ENCODE peak calls at places on chromosomes 13 and 19, in six cellular contexts. I, X, U, B, C and V are unnamed samples.

GRCh38 chr13:107870400-107870799 is 344.9 kb downstream of the LIG4 start:
- DNase-seq in I (no peak), X (no peak), U (no peak), B (no peak), C (no peak), V (no peak)

GRCh38 chr13:48431987-48432615 is 19.2 kb upstream of the LPAR6 start:
- DNase-seq in I (no peak), X (no peak), U (no peak), B (no peak), C (no peak), V (no peak)

GRCh38 chr13:100588350-100589177 is at the start of gene GGACT:
- DNase-seq in I (peak; percentile 78), X (peak; percentile 67), U (peak; percentile 38), B (peak; percentile 66), C (no peak), V (no peak)

GRCh38 chr19:38666662-38667448 is 19.4 kb downstream of the ACTN4 start:
- DNase-seq in I (peak; percentile 96), X (peak; percentile 59), U (peak; percentile 60), B (peak; percentile 65), C (no peak), V (no peak)

GRCh38 chr13:112901951-112902651 is 66.9 kb upstream of the MCF2L start:
- DNase-seq in I (no peak), X (no peak), U (no peak), B (peak; percentile 52), C (no peak), V (no peak)

GRCh38 chr13:44868397-44868796 is 120.9 kb downstream of the NUFIP1 start:
- DNase-seq in I (no peak), X (peak; percentile 1), U (no peak), B (no peak), C (no peak), V (no peak)

GRCh38 chr13:101465877-101466276 is 13.4 kb downstream of the ITGBL1 start:
- DNase-seq in I (no peak), X (no peak), U (no peak), B (no peak), C (no peak), V (no peak)

GRCh38 chr19:4267101-4267900 is 11.8 kb upstream of the SHD start:
- DNase-seq in I (peak; percentile 92), X (peak; percentile 60), U (peak; percentile 34), B (no peak), C (no peak), V (no peak)

GRCh38 chr19:48629599-48630288 is 7.4 kb downstream of the DBP start:
- DNase-seq in I (peak; percentile 97), X (peak; percentile 88), U (no peak), B (no peak), C (no peak), V (no peak)

GRCh38 chr13:105937451-105937850 is 598.0 kb downstream of the EFNB2 start:
- DNase-seq in I (peak; percentile 78), X (no peak), U (no peak), B (no peak), C (no peak), V (no peak)

GRCh38 chr13:31722684-31723083 is 16.6 kb upstream of the RXFP2 start:
- DNase-seq in I (no peak), X (no peak), U (no peak), B (no peak), C (no peak), V (peak; percentile 47)

GRCh38 chr19:51108805-51109146 is 567 bp upstream of the CTU1 start:
- DNase-seq in I (no peak), X (no peak), U (no peak), B (no peak), C (no peak), V (no peak)

GRCh38 chr19:49987159-49987698 is 26.3 kb upstream of the SIGLEC11 start:
- DNase-seq in I (peak; percentile 98), X (peak; percentile 90), U (peak; percentile 84), B (peak; percentile 85), C (peak; percentile 74), V (peak; percentile 67)

GRCh38 chr19:13132471-13133166 is 14.6 kb downstream of the NACC1 start:
- DNase-seq in I (no peak), X (no peak), U (no peak), B (no peak), C (no peak), V (no peak)

GRCh38 chr13:60226507-60226906 is 62.8 kb upstream of the DIAPH3 start:
- DNase-seq in I (peak; percentile 65), X (no peak), U (no peak), B (no peak), C (peak; percentile 8), V (peak; percentile 4)

GRCh38 chr13:91372813-91373420 is 25.4 kb downstream of the MIR17HG start:
- DNase-seq in I (no peak), X (no peak), U (no peak), B (no peak), C (no peak), V (no peak)

GRCh38 chr19:31539386-31539785 is 190.2 kb upstream of the TSHZ3 start:
- DNase-seq in I (no peak), X (no peak), U (no peak), B (no peak), C (no peak), V (no peak)

GRCh38 chr13:65603160-65603559 is 1627.0 kb downstream of the PCDH9 start:
- DNase-seq in I (no peak), X (no peak), U (no peak), B (no peak), C (no peak), V (no peak)

GRCh38 chr13:85729296-85729695 is 69.9 kb downstream of the SLITRK6 start:
- DNase-seq in I (no peak), X (no peak), U (no peak), B (no peak), C (peak; percentile 13), V (no peak)

DNA sequence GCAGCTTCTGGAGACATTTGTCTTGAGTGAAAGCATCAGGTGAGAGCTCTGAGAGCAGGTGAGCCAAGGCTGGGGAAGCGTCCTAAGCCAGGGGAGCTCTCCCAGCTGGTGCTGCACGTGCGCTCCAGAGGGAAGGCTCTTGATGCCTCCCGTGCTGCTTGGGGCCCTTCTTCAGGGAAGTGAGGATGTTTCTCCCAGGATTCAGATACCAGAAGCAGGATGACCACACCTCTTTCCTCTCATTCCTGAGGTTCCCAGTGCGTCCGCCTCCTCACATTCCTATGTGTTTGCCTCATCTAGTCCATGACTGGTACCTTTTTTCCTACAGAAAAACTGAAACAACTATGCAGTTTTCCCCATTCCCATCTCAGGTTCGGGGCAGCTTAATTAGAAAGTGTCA is 231.0 kb upstream of the IRS2 start:
- DNase-seq in I (peak; percentile 96), X (no peak), U (no peak), B (no peak), C (peak; percentile 82), V (peak; percentile 77)
- H3K4me3 ChIP-seq in I (no peak overlapping the region), X (no peak overlapping the region), U (no peak overlapping the region), B (no peak overlapping the region), C (no peak overlapping the region), V (no peak overlapping the region)

GRCh38 chr19:58262922-58263296 is 15.8 kb upstream of the ZNF8 start:
- DNase-seq in I (no peak), X (no peak), U (no peak), B (no peak), C (no peak), V (no peak)
- H3K4me3 ChIP-seq in I (peak overlapping the region; percentile 67), X (no peak overlapping the region), U (no peak overlapping the region), B (peak overlapping the region; percentile 27), C (no peak overlapping the region), V (no peak overlapping the region)

GRCh38 chr19:6272913-6273600 is 6.7 kb downstream of the MLLT1 start:
- DNase-seq in I (no peak), X (no peak), U (no peak), B (no peak), C (no peak), V (no peak)

GRCh38 chr19:6275170-6275744 is 4.5 kb downstream of the MLLT1 start:
- DNase-seq in I (no peak), X (no peak), U (no peak), B (no peak), C (no peak), V (no peak)

GRCh38 chr19:6276447-6276846 is 3.3 kb downstream of the MLLT1 start:
- DNase-seq in I (peak; percentile 57), X (peak; percentile 37), U (peak; percentile 89), B (no peak), C (no peak), V (peak; percentile 62)

GRCh38 chr19:6273701-6274601 is 5.8 kb downstream of the MLLT1 start:
- DNase-seq in I (no peak), X (peak; percentile 87), U (peak; percentile 94), B (peak; percentile 85), C (no peak), V (peak; percentile 81)

GRCh38 chr19:6274756-6275155 is 5.0 kb downstream of the MLLT1 start:
- DNase-seq in I (no peak), X (no peak), U (no peak), B (no peak), C (no peak), V (no peak)
- H3K4me3 ChIP-seq in I (no peak overlapping the region), X (no peak overlapping the region), U (peak overlapping the region; percentile 42), B (peak overlapping the region; percentile 48), C (no peak overlapping the region), V (no peak overlapping the region)

GRCh38 chr19:3057275-3057714 is 5.0 kb downstream of the TLE5 start:
- DNase-seq in I (peak; percentile 51), X (peak; percentile 91), U (peak; percentile 83), B (peak; percentile 95), C (no peak), V (peak; percentile 42)

GRCh38 chr19:3058009-3058820 is 4.1 kb downstream of the TLE5 start:
- DNase-seq in I (no peak), X (no peak), U (no peak), B (no peak), C (no peak), V (no peak)

GRCh38 chr19:3060852-3061182 is 1.5 kb downstream of the TLE5 start:
- DNase-seq in I (no peak), X (no peak), U (no peak), B (no peak), C (no peak), V (no peak)

GRCh38 chr19:3059653-3060052 is 2.6 kb downstream of the TLE5 start:
- DNase-seq in I (no peak), X (no peak), U (no peak), B (no peak), C (no peak), V (no peak)

DNA sequence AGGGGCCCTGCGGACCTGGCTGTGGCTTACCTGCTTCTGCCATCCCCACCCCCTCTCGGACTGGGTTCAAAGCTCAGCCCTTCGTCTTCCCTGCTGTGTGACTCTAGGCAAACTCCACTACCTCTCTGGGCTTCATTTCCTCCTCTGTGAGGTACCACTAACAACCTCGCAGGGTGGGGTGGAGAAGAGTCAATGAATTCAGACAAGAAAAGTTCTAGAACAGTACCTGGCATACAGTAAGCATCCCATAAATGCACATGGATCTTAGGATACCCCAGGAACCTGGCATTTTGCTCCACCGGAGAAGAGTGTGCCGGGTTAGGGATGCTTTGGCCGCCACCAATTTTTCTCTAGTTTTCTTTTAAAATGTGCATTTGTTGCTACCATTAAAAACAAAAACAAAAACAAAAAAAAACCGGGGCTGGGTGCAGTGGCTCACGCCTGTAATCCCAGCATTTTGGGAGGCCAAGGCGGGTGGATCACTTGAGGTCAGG is 3.4 kb downstream of the TLE5 start:
- DNase-seq in I (no peak), X (no peak), U (no peak), B (no peak), C (no peak), V (no peak)
- H3K4me3 ChIP-seq in I (no peak overlapping the region), X (no peak overlapping the region), U (no peak overlapping the region), B (no peak overlapping the region), C (no peak overlapping the region), V (no peak overlapping the region)

GRCh38 chr19:36574762-36575161 is 1.7 kb upstream of the ZNF529 start:
- DNase-seq in I (no peak), X (no peak), U (no peak), B (no peak), C (no peak), V (no peak)
- H3K4me3 ChIP-seq in I (no peak overlapping the region), X (no peak overlapping the region), U (peak overlapping the region; percentile 94), B (peak overlapping the region; percentile 96), C (peak overlapping the region; percentile 99), V (peak overlapping the region; percentile 90)

GRCh38 chr19:56837892-56838679 is 2.4 kb downstream of the PEG3 start:
- DNase-seq in I (peak; percentile 88), X (peak; percentile 69), U (peak; percentile 80), B (peak; percentile 66), C (no peak), V (no peak)
- H3K4me3 ChIP-seq in I (peak overlapping the region; percentile 49), X (peak overlapping the region; percentile 56), U (peak overlapping the region; percentile 60), B (peak overlapping the region; percentile 75), C (no peak overlapping the region), V (peak overlapping the region; percentile 42)